ENCODE peak calls at places on chromosomes 6 and 20, in nine cellular contexts. One of them, this sample, is unnamed.

GRCh38 chr20:64112691-64113443 is 5.5 kb upstream of the NPBWR2 start:
- DNase-seq in aorta: peak; percentile 34
- DNase-seq in tibial nerve: no peak
- DNase-seq in HCT116: no peak
- DNase-seq in upper lobe of right lung: peak; percentile 60
- DNase-seq in mammary epithelial cell: no peak
- DNase-seq in ovary: no peak
- DNase-seq in transverse colon: peak; percentile 2
- DNase-seq in PC-3: no peak
- DNase-seq in this sample: no peak

GRCh38 chr20:37516697-37517370 is 4.2 kb upstream of the NNAT start:
- DNase-seq in aorta: no peak
- DNase-seq in tibial nerve: no peak
- DNase-seq in HCT116: no peak
- DNase-seq in upper lobe of right lung: no peak
- DNase-seq in mammary epithelial cell: no peak
- DNase-seq in ovary: no peak
- DNase-seq in transverse colon: peak; percentile 5
- DNase-seq in PC-3: peak; percentile 51
- DNase-seq in this sample: no peak

GRCh38 chr6:99603421-99604160 is 3.0 kb upstream of the PRDM13 start:
- DNase-seq in aorta: no peak
- DNase-seq in tibial nerve: no peak
- DNase-seq in HCT116: no peak
- DNase-seq in upper lobe of right lung: no peak
- DNase-seq in mammary epithelial cell: no peak
- DNase-seq in ovary: no peak
- DNase-seq in transverse colon: no peak
- DNase-seq in PC-3: no peak
- DNase-seq in this sample: no peak

GRCh38 chr6:158561938-158562337 is 2.0 kb downstream of the TMEM181 start:
- DNase-seq in aorta: no peak
- DNase-seq in tibial nerve: no peak
- DNase-seq in HCT116: no peak
- DNase-seq in upper lobe of right lung: no peak
- DNase-seq in mammary epithelial cell: no peak
- DNase-seq in ovary: no peak
- DNase-seq in transverse colon: no peak
- DNase-seq in PC-3: no peak
- DNase-seq in this sample: no peak

GRCh38 chr6:30480536-30481156 is 8.7 kb upstream of the HLA-E start:
- DNase-seq in aorta: no peak
- DNase-seq in tibial nerve: no peak
- DNase-seq in HCT116: no peak
- DNase-seq in upper lobe of right lung: no peak
- DNase-seq in mammary epithelial cell: no peak
- DNase-seq in ovary: no peak
- DNase-seq in transverse colon: no peak
- DNase-seq in PC-3: peak; percentile 35
- DNase-seq in this sample: no peak

GRCh38 chr6:62891065-62891647 is 320.1 kb upstream of the FKBP1C start:
- DNase-seq in aorta: no peak
- DNase-seq in tibial nerve: no peak
- DNase-seq in HCT116: no peak
- DNase-seq in upper lobe of right lung: no peak
- DNase-seq in mammary epithelial cell: no peak
- DNase-seq in ovary: no peak
- DNase-seq in transverse colon: no peak
- DNase-seq in PC-3: peak; percentile 25
- DNase-seq in this sample: no peak

GRCh38 chr6:33620584-33621395 is at the start of gene ITPR3:
- DNase-seq in aorta: peak; percentile 60
- DNase-seq in tibial nerve: peak; percentile 33
- DNase-seq in HCT116: peak; percentile 37
- DNase-seq in upper lobe of right lung: peak; percentile 87
- DNase-seq in mammary epithelial cell: peak; percentile 83
- DNase-seq in ovary: peak; percentile 44
- DNase-seq in transverse colon: peak; percentile 81
- DNase-seq in PC-3: peak; percentile 80
- DNase-seq in this sample: peak; percentile 62

GRCh38 chr6:85810558-85810957 is 167.9 kb upstream of the SYNCRIP start:
- DNase-seq in aorta: no peak
- DNase-seq in tibial nerve: no peak
- DNase-seq in HCT116: no peak
- DNase-seq in upper lobe of right lung: no peak
- DNase-seq in mammary epithelial cell: no peak
- DNase-seq in ovary: no peak
- DNase-seq in transverse colon: no peak
- DNase-seq in PC-3: no peak
- DNase-seq in this sample: no peak

GRCh38 chr6:48826884-48827701 is 636.0 kb downstream of the MMUT start:
- DNase-seq in aorta: peak; percentile 47
- DNase-seq in tibial nerve: no peak
- DNase-seq in HCT116: peak; percentile 99
- DNase-seq in upper lobe of right lung: no peak
- DNase-seq in mammary epithelial cell: peak; percentile 100
- DNase-seq in ovary: no peak
- DNase-seq in transverse colon: peak; percentile 23
- DNase-seq in PC-3: peak; percentile 99
- DNase-seq in this sample: peak; percentile 100

GRCh38 chr6:55713411-55713810 is 134.4 kb upstream of the HMGCLL1 start:
- DNase-seq in aorta: no peak
- DNase-seq in tibial nerve: no peak
- DNase-seq in HCT116: no peak
- DNase-seq in upper lobe of right lung: no peak
- DNase-seq in mammary epithelial cell: peak; percentile 17
- DNase-seq in ovary: no peak
- DNase-seq in transverse colon: no peak
- DNase-seq in PC-3: no peak
- DNase-seq in this sample: no peak

GRCh38 chr6:9405369-9405768 is 970.0 kb upstream of the SLC35B3 start:
- DNase-seq in aorta: no peak
- DNase-seq in tibial nerve: no peak
- DNase-seq in HCT116: peak; percentile 63
- DNase-seq in upper lobe of right lung: no peak
- DNase-seq in mammary epithelial cell: peak; percentile 85
- DNase-seq in ovary: no peak
- DNase-seq in transverse colon: no peak
- DNase-seq in PC-3: peak; percentile 95
- DNase-seq in this sample: peak; percentile 91

GRCh38 chr20:35312348-35312747 is 20.1 kb upstream of the FAM83C start:
- DNase-seq in aorta: no peak
- DNase-seq in tibial nerve: no peak
- DNase-seq in HCT116: peak; percentile 62
- DNase-seq in upper lobe of right lung: no peak
- DNase-seq in mammary epithelial cell: peak; percentile 93
- DNase-seq in ovary: no peak
- DNase-seq in transverse colon: no peak
- DNase-seq in PC-3: peak; percentile 98
- DNase-seq in this sample: peak; percentile 87

GRCh38 chr20:35314460-35315198 is 22.4 kb upstream of the FAM83C start:
- DNase-seq in aorta: no peak
- DNase-seq in tibial nerve: no peak
- DNase-seq in HCT116: no peak
- DNase-seq in upper lobe of right lung: no peak
- DNase-seq in mammary epithelial cell: no peak
- DNase-seq in ovary: no peak
- DNase-seq in transverse colon: no peak
- DNase-seq in PC-3: no peak
- DNase-seq in this sample: no peak

GRCh38 chr20:35307666-35308653 is 15.7 kb upstream of the FAM83C start:
- DNase-seq in aorta: peak; percentile 83
- DNase-seq in tibial nerve: no peak
- DNase-seq in HCT116: no peak
- DNase-seq in upper lobe of right lung: no peak
- DNase-seq in mammary epithelial cell: peak; percentile 96
- DNase-seq in ovary: peak; percentile 35
- DNase-seq in transverse colon: no peak
- DNase-seq in PC-3: peak; percentile 94
- DNase-seq in this sample: peak; percentile 98

GRCh38 chr20:35311822-35312221 is 19.6 kb upstream of the FAM83C start:
- DNase-seq in aorta: no peak
- DNase-seq in tibial nerve: no peak
- DNase-seq in HCT116: no peak
- DNase-seq in upper lobe of right lung: no peak
- DNase-seq in mammary epithelial cell: no peak
- DNase-seq in ovary: no peak
- DNase-seq in transverse colon: no peak
- DNase-seq in PC-3: no peak
- DNase-seq in this sample: no peak

DNA sequence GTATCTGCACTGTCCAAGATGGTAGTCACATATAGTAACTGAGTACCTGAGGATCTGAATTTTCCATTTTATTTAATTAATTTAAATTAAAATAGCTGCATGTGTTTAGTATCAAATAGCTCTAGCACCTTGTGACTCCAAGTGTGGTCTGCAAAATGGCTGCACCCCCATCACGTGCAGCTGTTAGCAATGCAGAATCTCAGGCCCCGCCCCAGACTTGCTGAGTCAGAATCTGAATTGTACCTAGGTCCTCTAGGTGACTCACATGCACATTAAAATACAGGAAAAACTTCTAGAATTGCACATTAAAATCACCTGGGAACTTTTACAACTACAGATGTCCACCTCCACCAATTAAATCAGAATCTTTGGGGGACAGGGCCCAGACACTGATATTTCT is 19.2 kb upstream of the FAM83C start:
- DNase-seq in aorta: no peak
- DNase-seq in tibial nerve: no peak
- DNase-seq in HCT116: peak; percentile 81
- DNase-seq in upper lobe of right lung: no peak
- DNase-seq in mammary epithelial cell: peak; percentile 88
- DNase-seq in ovary: no peak
- DNase-seq in transverse colon: peak; percentile 55
- DNase-seq in PC-3: peak; percentile 94
- DNase-seq in this sample: peak; percentile 78
- H3K27ac ChIP-seq in aorta: no peak overlapping the region
- H3K27ac ChIP-seq in tibial nerve: no peak overlapping the region
- H3K27ac ChIP-seq in HCT116: peak overlapping the region; percentile 97
- H3K27ac ChIP-seq in upper lobe of right lung: no peak overlapping the region
- H3K27ac ChIP-seq in mammary epithelial cell: peak overlapping the region; percentile 85
- H3K27ac ChIP-seq in ovary: no peak overlapping the region
- H3K27ac ChIP-seq in transverse colon: no peak overlapping the region
- H3K27ac ChIP-seq in PC-3: peak overlapping the region; percentile 91
- H3K27ac ChIP-seq in this sample: peak overlapping the region; percentile 60

GRCh38 chr6:25369450-25370086 is 90.4 kb downstream of the CARMIL1 start:
- DNase-seq in aorta: no peak
- DNase-seq in tibial nerve: no peak
- DNase-seq in HCT116: no peak
- DNase-seq in upper lobe of right lung: no peak
- DNase-seq in mammary epithelial cell: peak; percentile 17
- DNase-seq in ovary: no peak
- DNase-seq in transverse colon: peak; percentile 40
- DNase-seq in PC-3: no peak
- DNase-seq in this sample: no peak

GRCh38 chr6:25366785-25367657 is 87.8 kb downstream of the CARMIL1 start:
- DNase-seq in aorta: no peak
- DNase-seq in tibial nerve: no peak
- DNase-seq in HCT116: no peak
- DNase-seq in upper lobe of right lung: no peak
- DNase-seq in mammary epithelial cell: peak; percentile 41
- DNase-seq in ovary: no peak
- DNase-seq in transverse colon: no peak
- DNase-seq in PC-3: peak; percentile 64
- DNase-seq in this sample: peak; percentile 20

GRCh38 chr6:25369043-25369442 is 89.9 kb downstream of the CARMIL1 start:
- DNase-seq in aorta: no peak
- DNase-seq in tibial nerve: peak; percentile 35
- DNase-seq in HCT116: no peak
- DNase-seq in upper lobe of right lung: no peak
- DNase-seq in mammary epithelial cell: no peak
- DNase-seq in ovary: no peak
- DNase-seq in transverse colon: no peak
- DNase-seq in PC-3: no peak
- DNase-seq in this sample: no peak

GRCh38 chr6:25370175-25371036 is 91.2 kb downstream of the CARMIL1 start:
- DNase-seq in aorta: no peak
- DNase-seq in tibial nerve: no peak
- DNase-seq in HCT116: no peak
- DNase-seq in upper lobe of right lung: no peak
- DNase-seq in mammary epithelial cell: no peak
- DNase-seq in ovary: no peak
- DNase-seq in transverse colon: peak; percentile 35
- DNase-seq in PC-3: no peak
- DNase-seq in this sample: no peak

DNA sequence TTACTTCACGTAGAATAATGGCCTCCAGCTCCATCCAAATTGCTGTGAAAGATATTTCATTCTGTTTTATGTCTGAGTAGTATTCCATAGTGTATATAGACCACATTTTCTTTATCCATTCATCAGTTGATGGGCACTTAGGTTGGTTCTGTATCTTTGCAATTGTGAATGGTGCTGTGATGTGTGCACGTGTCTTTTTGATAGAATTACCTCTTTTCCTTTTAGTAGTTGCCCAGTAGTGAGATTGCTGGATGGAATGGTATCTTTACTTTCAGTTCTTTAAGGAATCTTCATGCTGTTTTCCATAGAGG is 91.8 kb downstream of the CARMIL1 start:
- DNase-seq in aorta: no peak
- DNase-seq in tibial nerve: no peak
- DNase-seq in HCT116: no peak
- DNase-seq in upper lobe of right lung: no peak
- DNase-seq in mammary epithelial cell: no peak
- DNase-seq in ovary: no peak
- DNase-seq in transverse colon: no peak
- DNase-seq in PC-3: no peak
- DNase-seq in this sample: no peak
- H3K4me1 ChIP-seq in aorta: peaks cover 5% of the 10 kb centered on the region
- H3K4me1 ChIP-seq in tibial nerve: peaks cover 18% of the 10 kb centered on the region
- H3K4me1 ChIP-seq in HCT116: no peaks in the 10 kb centered on the region
- H3K4me1 ChIP-seq in upper lobe of right lung: peaks cover 33% of the 10 kb centered on the region
- H3K4me1 ChIP-seq in mammary epithelial cell: peaks cover 27% of the 10 kb centered on the region
- H3K4me1 ChIP-seq in ovary: peaks cover 6% of the 10 kb centered on the region
- H3K4me1 ChIP-seq in transverse colon: peaks cover 10% of the 10 kb centered on the region
- H3K4me1 ChIP-seq in PC-3: peaks cover 11% of the 10 kb centered on the region
- H3K4me1 ChIP-seq in this sample: peaks cover 8% of the 10 kb centered on the region

GRCh38 chr20:2694519-2694918 is 1.9 kb downstream of the EBF4 start:
- DNase-seq in aorta: no peak
- DNase-seq in tibial nerve: no peak
- DNase-seq in HCT116: no peak
- DNase-seq in upper lobe of right lung: no peak
- DNase-seq in mammary epithelial cell: no peak
- DNase-seq in ovary: no peak
- DNase-seq in transverse colon: no peak
- DNase-seq in PC-3: no peak
- DNase-seq in this sample: no peak
- H3K27me3 ChIP-seq in aorta: no peaks in the 10 kb centered on the region
- H3K27me3 ChIP-seq in tibial nerve: peaks cover 27% of the 10 kb centered on the region
- H3K27me3 ChIP-seq in HCT116: no peaks in the 10 kb centered on the region
- H3K27me3 ChIP-seq in upper lobe of right lung: peaks cover 30% of the 10 kb centered on the region
- H3K27me3 ChIP-seq in mammary epithelial cell: peaks cover 42% of the 10 kb centered on the region
- H3K27me3 ChIP-seq in ovary: no peaks in the 10 kb centered on the region
- H3K27me3 ChIP-seq in transverse colon: peaks cover 68% of the 10 kb centered on the region
- H3K27me3 ChIP-seq in PC-3: peaks cover 57% of the 10 kb centered on the region
- H3K27me3 ChIP-seq in this sample: peaks cover 87% of the 10 kb centered on the region

DNA sequence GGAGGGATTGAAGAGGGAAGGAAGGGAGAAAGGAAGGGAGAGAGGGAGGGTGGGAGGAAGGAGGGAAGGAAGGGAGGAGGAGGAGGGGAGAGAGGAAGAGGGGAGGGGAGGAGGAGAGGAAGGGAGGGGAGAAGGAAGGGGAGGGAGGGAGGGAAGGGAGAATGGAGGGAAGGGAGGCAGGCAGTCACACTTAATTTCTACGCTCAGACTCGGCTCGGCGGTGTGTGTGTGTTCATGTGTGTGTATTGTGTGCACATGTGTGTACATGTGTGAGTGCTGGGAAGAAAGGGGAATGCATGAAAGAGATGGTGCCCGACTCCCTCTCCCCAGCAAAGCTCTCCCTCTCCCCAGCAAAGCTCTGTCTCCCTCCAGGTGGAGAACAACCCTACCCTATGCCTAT is 79.1 kb upstream of the AFDN start:
- DNase-seq in aorta: no peak
- DNase-seq in tibial nerve: no peak
- DNase-seq in HCT116: no peak
- DNase-seq in upper lobe of right lung: no peak
- DNase-seq in mammary epithelial cell: no peak
- DNase-seq in ovary: no peak
- DNase-seq in transverse colon: no peak
- DNase-seq in PC-3: no peak
- DNase-seq in this sample: no peak
- H3K27ac ChIP-seq in aorta: no peak overlapping the region
- H3K27ac ChIP-seq in tibial nerve: no peak overlapping the region
- H3K27ac ChIP-seq in HCT116: no peak overlapping the region
- H3K27ac ChIP-seq in upper lobe of right lung: no peak overlapping the region
- H3K27ac ChIP-seq in mammary epithelial cell: no peak overlapping the region
- H3K27ac ChIP-seq in ovary: no peak overlapping the region
- H3K27ac ChIP-seq in transverse colon: no peak overlapping the region
- H3K27ac ChIP-seq in PC-3: no peak overlapping the region
- H3K27ac ChIP-seq in this sample: no peak overlapping the region